ENCODE peak calls at places on chromosomes 5 and 9, in nine cellular contexts. Y, U, B, I, K, J, M, Z and D are unnamed samples.

GRCh38 chr9:20551835-20552234 is 70.5 kb downstream of the MLLT3 start:
- DNase-seq in Y (no peak), U (no peak), B (no peak), I (no peak), K (no peak), J (no peak), M (no peak), Z (no peak), D (no peak)

GRCh38 chr5:13708432-13708831 is 236.1 kb downstream of the DNAH5 start:
- DNase-seq in Y (no peak), U (no peak), B (no peak), I (no peak), K (peak), J (no peak), M (no peak), Z (no peak), D (no peak)

GRCh38 chr5:179336126-179336870 is 9.0 kb downstream of the ADAMTS2 start:
- DNase-seq in Y (peak), U (no peak), B (no peak), I (no peak), K (no peak), J (no peak), M (no peak), Z (no peak), D (peak)

GRCh38 chr9:122821278-122821952 is 7.0 kb downstream of the PDCL start:
- DNase-seq in Y (no peak), U (no peak), B (peak), I (peak), K (peak), J (no peak), M (no peak), Z (no peak), D (no peak)

GRCh38 chr9:134488901-134489280 is 152.7 kb upstream of the COL5A1 start:
- DNase-seq in Y (no peak), U (peak), B (no peak), I (no peak), K (no peak), J (no peak), M (no peak), Z (no peak), D (peak)

GRCh38 chr5:1961952-1962595 is 79.3 kb upstream of the IRX4 start:
- DNase-seq in Y (no peak), U (no peak), B (no peak), I (no peak), K (no peak), J (no peak), M (no peak), Z (no peak), D (no peak)

GRCh38 chr5:16507716-16508115 is 42.1 kb upstream of the ZNF622 start:
- DNase-seq in Y (no peak), U (no peak), B (no peak), I (no peak), K (no peak), J (no peak), M (no peak), Z (no peak), D (no peak)

GRCh38 chr5:10432059-10433008 is 9.3 kb upstream of the ROPN1L start:
- DNase-seq in Y (no peak), U (no peak), B (no peak), I (no peak), K (no peak), J (no peak), M (no peak), Z (no peak), D (no peak)

GRCh38 chr9:2623046-2623865 is 1.7 kb downstream of the VLDLR start:
- DNase-seq in Y (peak), U (peak), B (peak), I (peak), K (peak), J (peak), M (peak), Z (no peak), D (peak)

GRCh38 chr9:125867752-125868400 is 120.7 kb downstream of the PBX3 start:
- DNase-seq in Y (no peak), U (no peak), B (peak), I (no peak), K (no peak), J (no peak), M (no peak), Z (no peak), D (no peak)

GRCh38 chr9:126668058-126668457 is 54.3 kb downstream of the LMX1B start:
- DNase-seq in Y (no peak), U (no peak), B (no peak), I (no peak), K (no peak), J (no peak), M (no peak), Z (no peak), D (no peak)

GRCh38 chr9:123043081-123043939 is 9.8 kb downstream of the GPR21 start:
- DNase-seq in Y (no peak), U (no peak), B (no peak), I (no peak), K (no peak), J (no peak), M (no peak), Z (no peak), D (no peak)

GRCh38 chr5:138873096-138873885 is 1.8 kb downstream of the LRRTM2 start:
- DNase-seq in Y (no peak), U (no peak), B (no peak), I (no peak), K (no peak), J (no peak), M (no peak), Z (no peak), D (no peak)

GRCh38 chr9:98902925-98903324 is 40.8 kb upstream of the COL15A1 start:
- DNase-seq in Y (no peak), U (no peak), B (no peak), I (no peak), K (no peak), J (no peak), M (no peak), Z (no peak), D (no peak)

GRCh38 chr5:10630126-10630525 is 66.3 kb downstream of the ANKRD33B start:
- DNase-seq in Y (no peak), U (no peak), B (no peak), I (no peak), K (no peak), J (no peak), M (no peak), Z (no peak), D (no peak)

GRCh38 chr9:131618071-131618479 is 72.8 kb downstream of the PRRT1B start:
- DNase-seq in Y (no peak), U (no peak), B (no peak), I (peak), K (peak), J (peak), M (no peak), Z (no peak), D (peak)

GRCh38 chr5:56440871-56441740 is 208.0 kb upstream of the ANKRD55 start:
- DNase-seq in Y (no peak), U (no peak), B (peak), I (no peak), K (peak), J (no peak), M (no peak), Z (no peak), D (peak)

GRCh38 chr5:167982-168660 is 23.2 kb upstream of the LRRC14B start:
- DNase-seq in Y (no peak), U (peak), B (peak), I (no peak), K (peak), J (no peak), M (no peak), Z (no peak), D (no peak)

GRCh38 chr9:136855461-136856077 is 3.4 kb downstream of the MAMDC4 start:
- DNase-seq in Y (no peak), U (no peak), B (no peak), I (peak), K (no peak), J (no peak), M (no peak), Z (no peak), D (peak)

GRCh38 chr5:69416699-69417098 is 1.8 kb downstream of the MARVELD2 start:
- DNase-seq in Y (no peak), U (no peak), B (no peak), I (no peak), K (no peak), J (no peak), M (no peak), Z (no peak), D (no peak)

GRCh38 chr9:6610073-6610472 is 35.5 kb downstream of the GLDC start:
- DNase-seq in Y (no peak), U (no peak), B (no peak), I (no peak), K (no peak), J (no peak), M (no peak), Z (no peak), D (no peak)

GRCh38 chr9:133893191-133893994 is 98.7 kb downstream of the VAV2 start:
- DNase-seq in Y (no peak), U (no peak), B (no peak), I (no peak), K (no peak), J (no peak), M (no peak), Z (no peak), D (no peak)

GRCh38 chr5:113044776-113045175 is 68.2 kb downstream of the DCP2 start:
- DNase-seq in Y (no peak), U (no peak), B (no peak), I (no peak), K (no peak), J (no peak), M (no peak), Z (no peak), D (no peak)

GRCh38 chr5:151338734-151339133 is 8.6 kb downstream of the SLC36A2 start:
- DNase-seq in Y (no peak), U (no peak), B (no peak), I (no peak), K (no peak), J (no peak), M (no peak), Z (no peak), D (no peak)

GRCh38 chr9:3023449-3023848 is 179.6 kb upstream of the PUM3 start:
- DNase-seq in Y (no peak), U (no peak), B (peak), I (no peak), K (no peak), J (no peak), M (no peak), Z (no peak), D (no peak)

GRCh38 chr5:57863661-57864060 is 381.1 kb upstream of the ACTBL2 start:
- DNase-seq in Y (no peak), U (no peak), B (peak), I (no peak), K (peak), J (no peak), M (no peak), Z (no peak), D (no peak)

GRCh38 chr5:134143431-134143830 is 28.9 kb downstream of the TCF7 start:
- DNase-seq in Y (no peak), U (no peak), B (no peak), I (no peak), K (no peak), J (no peak), M (no peak), Z (no peak), D (no peak)

GRCh38 chr5:163410505-163410904 is 26.9 kb upstream of the CCNG1 start:
- DNase-seq in Y (no peak), U (no peak), B (no peak), I (no peak), K (no peak), J (no peak), M (no peak), Z (no peak), D (no peak)

GRCh38 chr9:78788101-78788500 is 491.2 kb downstream of the PSAT1 start:
- DNase-seq in Y (no peak), U (no peak), B (no peak), I (no peak), K (peak), J (no peak), M (no peak), Z (no peak), D (no peak)

GRCh38 chr9:134222018-134222573 is 57.7 kb upstream of the RNU6ATAC start:
- DNase-seq in Y (no peak), U (no peak), B (no peak), I (no peak), K (peak), J (no peak), M (no peak), Z (no peak), D (no peak)

GRCh38 chr5:169302046-169302445 is 1.1 kb upstream of the SLIT3 start:
- DNase-seq in Y (no peak), U (no peak), B (no peak), I (no peak), K (no peak), J (no peak), M (no peak), Z (no peak), D (no peak)

GRCh38 chr5:10520716-10521115 is 43.2 kb upstream of the ANKRD33B start:
- DNase-seq in Y (no peak), U (no peak), B (no peak), I (no peak), K (no peak), J (no peak), M (no peak), Z (no peak), D (no peak)

GRCh38 chr5:126851441-126852103 is 74.6 kb downstream of the LMNB1 start:
- DNase-seq in Y (no peak), U (no peak), B (no peak), I (no peak), K (no peak), J (no peak), M (no peak), Z (peak), D (peak)

GRCh38 chr9:133127340-133127981 is 6.4 kb upstream of the RALGDS start:
- DNase-seq in Y (no peak), U (no peak), B (peak), I (peak), K (no peak), J (peak), M (no peak), Z (peak), D (peak)

GRCh38 chr5:55037046-55037771 is 13.2 kb downstream of the GZMK start:
- DNase-seq in Y (peak), U (no peak), B (peak), I (no peak), K (peak), J (no peak), M (peak), Z (peak), D (no peak)

GRCh38 chr9:83937861-83938455 is 16.7 kb upstream of the KIF27 start:
- DNase-seq in Y (peak), U (no peak), B (peak), I (no peak), K (peak), J (peak), M (peak), Z (peak), D (no peak)

GRCh38 chr5:114449836-114450515 is 88.1 kb downstream of the KCNN2 start:
- DNase-seq in Y (peak), U (no peak), B (peak), I (peak), K (peak), J (peak), M (peak), Z (peak), D (peak)

GRCh38 chr9:113464672-113465271 is 1.2 kb downstream of the RGS3 start:
- DNase-seq in Y (no peak), U (no peak), B (no peak), I (no peak), K (no peak), J (no peak), M (no peak), Z (no peak), D (no peak)
- H3K4me3 ChIP-seq in Y (no peak), U (no peak), B (no peak), I (no peak), K (no peak), J (no peak), M (peak), Z (no peak), D (peak)

GRCh38 chr9:108724669-108725068 is 131.1 kb downstream of the ACTL7B start:
- DNase-seq in Y (peak), U (no peak), B (peak), I (no peak), K (no peak), J (no peak), M (no peak), Z (no peak), D (no peak)
- H3K4me3 ChIP-seq in Y (no peak), U (no peak), B (no peak), I (no peak), K (no peak), J (no peak), M (no peak), Z (no peak), D (no peak)

GRCh38 chr9:101438523-101438922 is 2.9 kb upstream of the ALDOB start:
- DNase-seq in Y (no peak), U (no peak), B (no peak), I (no peak), K (no peak), J (no peak), M (no peak), Z (no peak), D (no peak)

GRCh38 chr9:101437806-101438232 is 2.2 kb upstream of the ALDOB start:
- DNase-seq in Y (no peak), U (no peak), B (peak), I (peak), K (no peak), J (peak), M (no peak), Z (no peak), D (peak)

GRCh38 chr9:101434990-101435389 is 584 bp downstream of the ALDOB start:
- DNase-seq in Y (no peak), U (no peak), B (no peak), I (no peak), K (no peak), J (no peak), M (no peak), Z (no peak), D (no peak)

GRCh38 chr9:101433229-101433628 is 2.3 kb downstream of the ALDOB start:
- DNase-seq in Y (no peak), U (no peak), B (no peak), I (no peak), K (no peak), J (no peak), M (no peak), Z (no peak), D (no peak)

DNA sequence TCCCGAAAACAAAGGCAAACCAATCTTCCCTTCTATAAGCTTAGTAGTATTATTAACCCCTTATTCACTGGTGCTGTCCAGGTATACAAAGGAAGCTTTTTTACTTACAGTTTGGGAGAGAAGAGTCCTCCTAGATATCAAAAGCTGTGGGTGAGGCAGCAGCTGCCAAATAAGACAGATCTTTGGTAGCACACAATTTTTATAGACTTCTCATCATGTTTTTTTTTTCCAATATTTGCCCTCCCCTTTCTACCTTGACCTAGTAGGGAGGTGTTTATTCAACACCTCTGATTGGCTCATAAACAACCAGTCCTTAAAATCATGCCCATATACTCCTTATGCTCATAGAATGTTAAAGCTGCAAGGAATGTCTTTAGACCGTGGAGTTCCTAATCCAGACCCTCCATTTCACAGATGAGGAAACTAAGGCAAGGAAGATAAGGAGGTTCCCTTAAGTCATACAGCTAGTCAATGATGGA is at the start of gene ALDOB:
- DNase-seq in Y (no peak), U (no peak), B (no peak), I (no peak), K (no peak), J (no peak), M (no peak), Z (no peak), D (no peak)
- H3K4me3 ChIP-seq in Y (no peak), U (no peak), B (no peak), I (no peak), K (no peak), J (no peak), M (no peak), Z (no peak), D (no peak)

DNA sequence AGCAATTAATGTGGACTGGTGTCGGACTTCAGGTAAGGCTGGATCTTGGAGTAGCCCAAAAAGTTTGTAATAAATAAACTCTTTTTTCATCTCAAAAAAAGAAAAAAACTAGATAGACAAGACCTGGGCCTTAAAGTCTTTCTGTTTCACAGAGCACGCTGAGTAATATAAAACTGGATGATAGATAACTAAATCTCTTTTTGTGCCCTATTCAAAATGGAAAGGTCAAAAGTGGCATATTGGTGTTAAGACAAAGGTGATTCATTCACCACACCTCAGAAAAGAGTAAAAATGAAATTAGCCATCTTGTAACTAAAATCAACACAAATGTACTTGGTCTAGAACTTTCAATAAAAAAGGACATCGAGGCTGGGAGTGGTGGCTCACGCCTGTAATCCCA is 30.3 kb upstream of the RFK start:
- DNase-seq in Y (no peak), U (no peak), B (no peak), I (no peak), K (no peak), J (no peak), M (no peak), Z (no peak), D (no peak)
- H3K4me3 ChIP-seq in Y (no peak), U (no peak), B (no peak), I (no peak), K (no peak), J (no peak), M (no peak), Z (no peak), D (no peak)

GRCh38 chr5:65479527-65479926 is 2.2 kb downstream of the ADAMTS6 start:
- DNase-seq in Y (no peak), U (no peak), B (no peak), I (no peak), K (no peak), J (no peak), M (no peak), Z (no peak), D (no peak)
- H3K4me3 ChIP-seq in Y (no peak), U (no peak), B (peak), I (no peak), K (peak), J (peak), M (peak), Z (no peak), D (no peak)

GRCh38 chr9:33677961-33678360 is 117.4 kb upstream of the PRSS3 start:
- DNase-seq in Y (no peak), U (no peak), B (no peak), I (no peak), K (no peak), J (no peak), M (no peak), Z (no peak), D (no peak)
- H3K4me3 ChIP-seq in Y (no peak), U (no peak), B (no peak), I (no peak), K (peak), J (no peak), M (peak), Z (no peak), D (no peak)